ENCODE peak calls at places on chromosomes 6 and 20, in five cellular contexts. S, M, O, C and Z are unnamed samples.

GRCh38 chr6:2478200-2478599 is 232.8 kb upstream of the GMDS start:
- DNase-seq in M (no peak), S (no peak), O (no peak), C (peak), Z (no peak)

GRCh38 chr6:159466934-159467333 is 226.1 kb downstream of the SOD2 start:
- DNase-seq in M (no peak), S (no peak), C (no peak), O (no peak), Z (no peak)

GRCh38 chr6:30880563-30881252 is 3.6 kb upstream of the DDR1 start:
- DNase-seq in C (no peak), S (peak), M (no peak), O (no peak), Z (no peak)

GRCh38 chr20:59771506-59772372 is 161.7 kb downstream of the SYCP2 start:
- DNase-seq in O (no peak), S (no peak), M (no peak), C (no peak), Z (no peak)

GRCh38 chr20:19618711-19619110 is 139.3 kb upstream of the RIN2 start:
- DNase-seq in S (no peak), O (no peak), M (no peak), C (no peak), Z (no peak)

GRCh38 chr6:136225496-136225895 is 24.6 kb downstream of the MTFR2 start:
- DNase-seq in S (no peak), O (peak), M (no peak), C (peak), Z (no peak)

GRCh38 chr6:12656841-12657435 is 59.6 kb upstream of the PHACTR1 start:
- DNase-seq in O (no peak), M (no peak), C (no peak), S (no peak), Z (no peak)

GRCh38 chr6:162108041-162108440 is 619.5 kb downstream of the PRKN start:
- DNase-seq in O (no peak), C (no peak), M (no peak), S (no peak), Z (no peak)

GRCh38 chr6:30169658-30170614 is 6.6 kb downstream of the TRIM15 start:
- DNase-seq in O (no peak), M (no peak), S (no peak), C (peak), Z (no peak)

GRCh38 chr6:6781877-6782236 is 193.3 kb downstream of the LY86 start:
- DNase-seq in M (no peak), C (no peak), O (no peak), S (no peak), Z (no peak)

GRCh38 chr6:47698342-47698787 is at the start of gene ADGRF4:
- DNase-seq in O (no peak), M (no peak), C (peak), S (no peak), Z (no peak)

GRCh38 chr20:58908941-58909340 is 56.4 kb downstream of the GNAS start:
- DNase-seq in M (no peak), C (no peak), O (no peak), S (no peak), Z (no peak)

GRCh38 chr20:18477218-18477617 is 10.0 kb downstream of the POLR3F start:
- DNase-seq in S (no peak), O (no peak), M (no peak), C (no peak), Z (no peak)

GRCh38 chr20:4136078-4136966 is 121.0 kb upstream of the RNF24 start:
- DNase-seq in O (no peak), M (no peak), S (no peak), C (peak), Z (no peak)

GRCh38 chr6:41040101-41040910 is 1.3 kb upstream of the UNC5CL start:
- DNase-seq in S (no peak), O (no peak), M (no peak), C (peak), Z (no peak)

GRCh38 chr6:33818293-33818692 is 14.5 kb upstream of the MLN start:
- DNase-seq in S (no peak), O (no peak), M (no peak), C (no peak), Z (no peak)

GRCh38 chr6:118776607-118777549 is 117.1 kb upstream of the ASF1A start:
- DNase-seq in O (peak), M (peak), S (peak), C (peak), Z (no peak)

GRCh38 chr6:26075063-26075717 is 12.0 kb upstream of the HFE start:
- DNase-seq in M (no peak), C (no peak), S (no peak), O (no peak), Z (no peak)

GRCh38 chr6:132161283-132161682 is 210.1 kb upstream of the CCN2 start:
- DNase-seq in M (no peak), C (peak), S (no peak), O (no peak), Z (no peak)

GRCh38 chr6:8589941-8590676 is 154.8 kb upstream of the SLC35B3 start:
- DNase-seq in M (no peak), S (peak), O (no peak), C (peak), Z (no peak)

GRCh38 chr20:50286609-50287008 is 96.0 kb downstream of the CEBPB start:
- DNase-seq in C (peak), M (no peak), O (no peak), S (no peak), Z (no peak)